ENCODE peak calls at places on chromosomes 5 and 9, in four cellular contexts. W, Q, V and K are unnamed samples. For H3K27me3, the result is how much of the 10 kb centered on the place peaks cover.

GRCh38 chr5:60705144-60705543 is 5.2 kb upstream of the DEPDC1B start:
- DNase-seq in W (no peak), Q (no peak), V (no peak), K (no peak)

GRCh38 chr9:104905931-104906330 is 22.0 kb downstream of the ABCA1 start:
- DNase-seq in W (no peak), Q (no peak), V (no peak), K (no peak)

GRCh38 chr5:124341066-124341943 is 405.1 kb downstream of the ZNF608 start:
- DNase-seq in W (peak), Q (no peak), V (no peak), K (no peak)

GRCh38 chr5:146947181-146947941 is 68.8 kb upstream of the PPP2R2B start:
- DNase-seq in W (no peak), Q (no peak), V (no peak), K (no peak)

GRCh38 chr9:117644133-117644532 is 60.1 kb upstream of the TLR4 start:
- DNase-seq in W (no peak), Q (no peak), V (no peak), K (no peak)

GRCh38 chr5:127002390-127002789 is 28.0 kb downstream of the MARCHF3 start:
- DNase-seq in W (no peak), Q (no peak), V (no peak), K (no peak)

GRCh38 chr9:70485273-70485858 is 70.9 kb upstream of the KLF9 start:
- DNase-seq in W (peak), Q (no peak), V (no peak), K (no peak)

GRCh38 chr9:14349141-14349817 is 35.3 kb upstream of the NFIB start:
- DNase-seq in W (no peak), Q (no peak), V (no peak), K (no peak)

GRCh38 chr5:138975098-138975847 is 100.1 kb upstream of the LRRTM2 start:
- DNase-seq in W (peak), Q (peak), V (no peak), K (peak)

GRCh38 chr5:146482775-146483174 is 33.2 kb downstream of the GPR151 start:
- DNase-seq in W (no peak), Q (no peak), V (no peak), K (no peak)

GRCh38 chr9:652896-653295 is 188.6 kb upstream of the DMRT1 start:
- DNase-seq in W (no peak), Q (no peak), V (no peak), K (no peak)

GRCh38 chr5:68261174-68262021 is 45.8 kb downstream of the PIK3R1 start:
- DNase-seq in W (peak), Q (no peak), V (no peak), K (no peak)

GRCh38 chr9:82532504-82532903 is 530.4 kb downstream of the RASEF start:
- DNase-seq in W (no peak), Q (peak), V (no peak), K (no peak)

GRCh38 chr9:116154976-116155699 is 1.5 kb downstream of the PAPPA start:
- DNase-seq in W (peak), Q (no peak), V (no peak), K (peak)

GRCh38 chr9:90830977-90831376 is 29.4 kb downstream of the SYK start:
- DNase-seq in W (no peak), Q (no peak), V (no peak), K (no peak)

GRCh38 chr5:126004636-126005035 is 418.6 kb upstream of the GRAMD2B start:
- DNase-seq in W (no peak), Q (no peak), V (no peak), K (no peak)

GRCh38 chr5:28374492-28374934 is 1336.1 kb upstream of the CDH9 start:
- DNase-seq in W (no peak), Q (no peak), V (peak), K (no peak)

GRCh38 chr5:119358901-119359603 is 3.2 kb downstream of the TNFAIP8 start:
- DNase-seq in W (no peak), Q (no peak), V (no peak), K (no peak)

GRCh38 chr5:173531863-173532262 is 84.6 kb downstream of the BOD1 start:
- DNase-seq in W (no peak), Q (no peak), V (no peak), K (peak)

GRCh38 chr9:130289711-130290241 is 24.2 kb downstream of the HMCN2 start:
- DNase-seq in W (peak), Q (no peak), V (no peak), K (no peak)

GRCh38 chr5:168865973-168866372 is 286.8 kb upstream of the PANK3 start:
- DNase-seq in W (no peak), Q (no peak), V (no peak), K (no peak)

GRCh38 chr9:114015607-114016006 is 62.5 kb downstream of the AMBP start:
- DNase-seq in W (no peak), Q (no peak), V (no peak), K (no peak)

GRCh38 chr9:133003071-133003461 is 24.6 kb downstream of the GFI1B start:
- DNase-seq in W (no peak), Q (no peak), V (no peak), K (no peak)

GRCh38 chr9:36584626-36585460 is 12.1 kb downstream of the MELK start:
- DNase-seq in W (no peak), Q (no peak), V (peak), K (peak)

GRCh38 chr5:127051591-127051990 is 21.2 kb upstream of the MARCHF3 start:
- DNase-seq in W (no peak), Q (no peak), V (no peak), K (no peak)

GRCh38 chr9:88694625-88695024 is 159.6 kb downstream of the NXNL2 start:
- DNase-seq in W (no peak), Q (no peak), V (no peak), K (no peak)

GRCh38 chr9:116868212-116868611 is 181.1 kb downstream of the TRIM32 start:
- DNase-seq in W (no peak), Q (peak), V (no peak), K (no peak)

GRCh38 chr5:142248853-142249462 is 75.9 kb downstream of the SPRY4 start:
- DNase-seq in W (no peak), Q (no peak), V (no peak), K (peak)

GRCh38 chr5:31029925-31030324 is 163.6 kb upstream of the CDH6 start:
- DNase-seq in W (no peak), Q (no peak), V (no peak), K (no peak)

GRCh38 chr5:180047667-180048066 is 23.9 kb downstream of the RNF130 start:
- DNase-seq in W (peak), Q (no peak), V (no peak), K (no peak)

GRCh38 chr9:83535736-83536135 is 2.5 kb downstream of the FRMD3 start:
- DNase-seq in W (no peak), Q (no peak), V (no peak), K (no peak)
- H3K27me3 ChIP-seq in W (under half), Q (under half), V (under half), K (under half)

DNA sequence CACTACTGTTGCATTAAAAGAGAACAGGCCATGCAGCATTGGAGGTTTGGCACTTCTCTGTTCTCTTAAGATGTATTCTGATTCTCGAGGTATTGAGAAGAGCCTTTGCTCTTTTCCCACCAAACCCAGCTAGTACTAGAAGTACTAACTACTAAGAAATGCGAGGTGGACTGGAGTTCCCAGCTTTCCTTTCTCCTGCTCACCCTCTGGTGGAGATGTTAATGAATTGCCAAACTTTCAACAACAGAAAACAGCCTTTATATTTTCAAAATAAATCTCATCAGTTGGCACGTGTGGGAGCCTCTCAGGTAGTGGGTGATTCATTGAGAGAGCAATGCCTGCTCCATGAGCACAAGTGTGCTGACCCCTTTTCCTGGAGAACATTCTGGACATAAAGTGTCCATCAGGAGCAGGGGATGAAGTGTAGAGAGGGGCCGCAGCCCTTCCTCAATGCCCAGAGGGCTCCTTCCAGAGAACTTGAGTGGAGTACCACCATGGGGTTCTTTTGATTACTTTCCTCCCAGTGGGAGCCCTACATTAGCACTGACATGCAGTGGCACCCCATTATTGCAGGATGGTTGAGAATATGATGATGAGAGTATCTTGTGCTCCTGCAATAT is 45.7 kb downstream of the TMEM174 start:
- DNase-seq in W (no peak), Q (no peak), V (no peak), K (no peak)
- H3K27me3 ChIP-seq in W (under half), Q (under half), V (under half), K (under half)

DNA sequence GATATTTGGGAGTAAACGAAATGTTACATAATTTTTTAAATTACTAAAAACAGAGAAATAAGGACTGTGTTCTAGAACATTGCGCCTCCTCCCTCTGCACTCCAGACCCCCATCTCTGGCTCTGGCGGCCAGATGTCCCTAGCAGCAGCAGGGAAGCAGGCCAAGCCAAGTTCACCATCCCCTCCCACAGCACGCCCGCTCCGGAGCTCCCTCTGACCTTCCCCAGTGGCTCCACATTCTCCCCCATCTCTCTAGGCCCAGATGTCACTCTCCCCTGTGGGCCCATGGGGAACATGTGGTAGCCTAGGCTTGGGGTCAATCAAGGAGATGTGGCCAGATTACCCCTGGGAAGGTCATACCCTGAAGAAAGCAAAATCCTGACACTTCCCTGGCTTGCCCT is 6.3 kb upstream of the WNK2 start:
- DNase-seq in W (no peak), Q (no peak), V (no peak), K (no peak)
- H3K27me3 ChIP-seq in W (under half), Q (under half), V (under half), K (under half)

GRCh38 chr5:478355-478981 is 35.5 kb downstream of the EXOC3 start:
- DNase-seq in W (no peak), Q (no peak), V (no peak), K (no peak)
- H3K27me3 ChIP-seq in W (under half), Q (under half), V (under half), K (half or more)

GRCh38 chr9:4281676-4282075 is 18.2 kb downstream of the GLIS3 start:
- DNase-seq in W (no peak), Q (no peak), V (no peak), K (no peak)

GRCh38 chr9:4276856-4277255 is 23.0 kb downstream of the GLIS3 start:
- DNase-seq in W (no peak), Q (no peak), V (no peak), K (no peak)

GRCh38 chr9:4284925-4285324 is 14.9 kb downstream of the GLIS3 start:
- DNase-seq in W (no peak), Q (no peak), V (no peak), K (no peak)

GRCh38 chr9:4277531-4277991 is 22.3 kb downstream of the GLIS3 start:
- DNase-seq in W (no peak), Q (peak), V (no peak), K (peak)

DNA sequence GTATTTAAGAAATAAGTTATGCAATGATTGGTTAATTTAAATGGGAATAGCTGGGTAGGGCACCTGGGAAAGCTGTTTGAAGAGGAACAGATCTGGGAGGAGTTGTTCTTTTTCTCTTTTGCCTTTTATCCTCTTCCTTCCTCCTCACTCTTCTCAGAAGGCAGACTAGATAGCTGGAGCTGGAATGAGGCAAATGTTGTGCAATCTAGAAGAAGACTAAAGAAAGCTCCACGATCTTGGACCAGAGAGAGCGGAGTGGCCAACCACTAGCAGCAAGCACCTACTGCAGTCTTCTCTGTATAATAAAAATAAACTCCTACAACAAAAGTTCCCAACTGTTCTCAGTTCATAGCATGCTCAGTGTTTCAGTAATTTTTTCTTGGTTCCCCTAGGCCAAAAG is 19.3 kb downstream of the GLIS3 start:
- DNase-seq in W (no peak), Q (no peak), V (no peak), K (no peak)
- H3K27me3 ChIP-seq in W (under half), Q (under half), V (under half), K (under half)